ENCODE peak calls at places on chromosome 9, in ten cellular contexts. One of them, this sample, is unnamed.

GRCh38 chr9:21906878-21907277 is 87.3 kb downstream of the CDKN2A start:
- DNase-seq in HFFc6: no peak
- DNase-seq in ascending aorta: no peak
- DNase-seq in endothelial cell: no peak
- DNase-seq in AG04450: peak; percentile 42
- DNase-seq in brain microvascular endothelial cell: peak; percentile 59
- DNase-seq in Peyer's patch: no peak
- DNase-seq in cardiac fibroblast: no peak
- DNase-seq in IMR-90: peak; percentile 89
- DNase-seq in astrocyte of the spinal cord: peak; percentile 65
- DNase-seq in this sample: no peak

GRCh38 chr9:114538241-114538640 is 33.0 kb upstream of the WHRN start:
- DNase-seq in HFFc6: no peak
- DNase-seq in ascending aorta: no peak
- DNase-seq in endothelial cell: no peak
- DNase-seq in AG04450: no peak
- DNase-seq in brain microvascular endothelial cell: no peak
- DNase-seq in Peyer's patch: peak; percentile 63
- DNase-seq in cardiac fibroblast: no peak
- DNase-seq in IMR-90: no peak
- DNase-seq in astrocyte of the spinal cord: no peak
- DNase-seq in this sample: no peak

GRCh38 chr9:126049088-126049487 is 277.5 kb upstream of the MVB12B start:
- DNase-seq in HFFc6: no peak
- DNase-seq in ascending aorta: no peak
- DNase-seq in endothelial cell: peak; percentile 17
- DNase-seq in AG04450: no peak
- DNase-seq in brain microvascular endothelial cell: no peak
- DNase-seq in Peyer's patch: no peak
- DNase-seq in cardiac fibroblast: no peak
- DNase-seq in IMR-90: no peak
- DNase-seq in astrocyte of the spinal cord: no peak
- DNase-seq in this sample: no peak

GRCh38 chr9:75904364-75904763 is 13.9 kb downstream of the PCSK5 start:
- DNase-seq in HFFc6: no peak
- DNase-seq in ascending aorta: no peak
- DNase-seq in endothelial cell: no peak
- DNase-seq in AG04450: no peak
- DNase-seq in brain microvascular endothelial cell: no peak
- DNase-seq in Peyer's patch: no peak
- DNase-seq in cardiac fibroblast: no peak
- DNase-seq in IMR-90: no peak
- DNase-seq in astrocyte of the spinal cord: no peak
- DNase-seq in this sample: no peak

GRCh38 chr9:98144631-98145030 is 25.6 kb upstream of the TRIM14 start:
- DNase-seq in HFFc6: no peak
- DNase-seq in ascending aorta: no peak
- DNase-seq in endothelial cell: no peak
- DNase-seq in AG04450: no peak
- DNase-seq in brain microvascular endothelial cell: no peak
- DNase-seq in Peyer's patch: no peak
- DNase-seq in cardiac fibroblast: no peak
- DNase-seq in IMR-90: no peak
- DNase-seq in astrocyte of the spinal cord: no peak
- DNase-seq in this sample: no peak

GRCh38 chr9:129080312-129080607 is 651 bp upstream of the DOLPP1 start:
- DNase-seq in HFFc6: no peak
- DNase-seq in ascending aorta: no peak
- DNase-seq in endothelial cell: no peak
- DNase-seq in AG04450: no peak
- DNase-seq in brain microvascular endothelial cell: no peak
- DNase-seq in Peyer's patch: no peak
- DNase-seq in cardiac fibroblast: no peak
- DNase-seq in IMR-90: no peak
- DNase-seq in astrocyte of the spinal cord: no peak
- DNase-seq in this sample: no peak

GRCh38 chr9:79973627-79974026 is 401.9 kb downstream of the TLE4 start:
- DNase-seq in HFFc6: no peak
- DNase-seq in ascending aorta: no peak
- DNase-seq in endothelial cell: no peak
- DNase-seq in AG04450: no peak
- DNase-seq in brain microvascular endothelial cell: no peak
- DNase-seq in Peyer's patch: no peak
- DNase-seq in cardiac fibroblast: peak; percentile 4
- DNase-seq in IMR-90: no peak
- DNase-seq in astrocyte of the spinal cord: no peak
- DNase-seq in this sample: no peak

GRCh38 chr9:123102380-123103113 is 69.1 kb downstream of the GPR21 start:
- DNase-seq in HFFc6: peak; percentile 23
- DNase-seq in ascending aorta: no peak
- DNase-seq in endothelial cell: no peak
- DNase-seq in AG04450: peak; percentile 1
- DNase-seq in brain microvascular endothelial cell: peak; percentile 12
- DNase-seq in Peyer's patch: no peak
- DNase-seq in cardiac fibroblast: no peak
- DNase-seq in IMR-90: peak; percentile 40
- DNase-seq in astrocyte of the spinal cord: no peak
- DNase-seq in this sample: no peak

GRCh38 chr9:29394855-29395254 is 1821.6 kb upstream of the C9orf72 start:
- DNase-seq in HFFc6: no peak
- DNase-seq in ascending aorta: no peak
- DNase-seq in endothelial cell: no peak
- DNase-seq in AG04450: no peak
- DNase-seq in brain microvascular endothelial cell: no peak
- DNase-seq in Peyer's patch: no peak
- DNase-seq in cardiac fibroblast: no peak
- DNase-seq in IMR-90: no peak
- DNase-seq in astrocyte of the spinal cord: no peak
- DNase-seq in this sample: no peak

GRCh38 chr9:109653470-109653869 is 126.5 kb upstream of the PALM2AKAP2 start:
- DNase-seq in HFFc6: no peak
- DNase-seq in ascending aorta: no peak
- DNase-seq in endothelial cell: no peak
- DNase-seq in AG04450: no peak
- DNase-seq in brain microvascular endothelial cell: no peak
- DNase-seq in Peyer's patch: no peak
- DNase-seq in cardiac fibroblast: no peak
- DNase-seq in IMR-90: no peak
- DNase-seq in astrocyte of the spinal cord: no peak
- DNase-seq in this sample: no peak

GRCh38 chr9:109652112-109652511 is 127.9 kb upstream of the PALM2AKAP2 start:
- DNase-seq in HFFc6: no peak
- DNase-seq in ascending aorta: no peak
- DNase-seq in endothelial cell: no peak
- DNase-seq in AG04450: no peak
- DNase-seq in brain microvascular endothelial cell: no peak
- DNase-seq in Peyer's patch: no peak
- DNase-seq in cardiac fibroblast: no peak
- DNase-seq in IMR-90: peak; percentile 10
- DNase-seq in astrocyte of the spinal cord: peak; percentile 50
- DNase-seq in this sample: no peak

DNA sequence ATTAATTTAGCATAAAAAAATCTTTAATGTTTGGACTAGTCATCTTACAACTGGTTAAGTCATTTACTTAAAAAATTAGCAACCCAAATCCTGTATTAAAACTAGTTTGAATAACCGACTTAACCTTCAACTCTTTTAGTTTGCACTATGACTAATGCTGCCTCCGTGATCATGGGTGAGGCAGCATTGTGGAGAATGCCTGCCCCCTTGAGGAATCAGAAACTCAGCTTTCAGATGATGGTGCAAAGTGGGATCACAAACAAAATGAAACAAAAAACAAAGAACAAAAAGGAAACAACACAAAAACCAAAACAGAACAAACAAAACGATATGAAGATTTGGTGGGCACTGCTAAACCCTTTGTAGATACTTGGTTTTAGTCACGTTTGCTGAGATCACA is 127.0 kb upstream of the PALM2AKAP2 start:
- DNase-seq in HFFc6: peak; percentile 27
- DNase-seq in ascending aorta: no peak
- DNase-seq in endothelial cell: no peak
- DNase-seq in AG04450: no peak
- DNase-seq in brain microvascular endothelial cell: peak; percentile 48
- DNase-seq in Peyer's patch: no peak
- DNase-seq in cardiac fibroblast: peak; percentile 52
- DNase-seq in IMR-90: peak; percentile 16
- DNase-seq in astrocyte of the spinal cord: peak; percentile 58
- DNase-seq in this sample: no peak
- TF ChIP-seq CTCF in HFFc6: peak; percentile 69
- TF ChIP-seq CTCF in ascending aorta: peak; percentile 52
- TF ChIP-seq CTCF in endothelial cell: no peak
- TF ChIP-seq CTCF in AG04450: peak; percentile 48
- TF ChIP-seq CTCF in brain microvascular endothelial cell: peak; percentile 84
- TF ChIP-seq CTCF in Peyer's patch: no peak
- TF ChIP-seq CTCF in cardiac fibroblast: peak; percentile 63
- TF ChIP-seq CTCF in IMR-90: peak; percentile 38
- TF ChIP-seq CTCF in astrocyte of the spinal cord: peak; percentile 73
- TF ChIP-seq CTCF in this sample: peak; percentile 60

DNA sequence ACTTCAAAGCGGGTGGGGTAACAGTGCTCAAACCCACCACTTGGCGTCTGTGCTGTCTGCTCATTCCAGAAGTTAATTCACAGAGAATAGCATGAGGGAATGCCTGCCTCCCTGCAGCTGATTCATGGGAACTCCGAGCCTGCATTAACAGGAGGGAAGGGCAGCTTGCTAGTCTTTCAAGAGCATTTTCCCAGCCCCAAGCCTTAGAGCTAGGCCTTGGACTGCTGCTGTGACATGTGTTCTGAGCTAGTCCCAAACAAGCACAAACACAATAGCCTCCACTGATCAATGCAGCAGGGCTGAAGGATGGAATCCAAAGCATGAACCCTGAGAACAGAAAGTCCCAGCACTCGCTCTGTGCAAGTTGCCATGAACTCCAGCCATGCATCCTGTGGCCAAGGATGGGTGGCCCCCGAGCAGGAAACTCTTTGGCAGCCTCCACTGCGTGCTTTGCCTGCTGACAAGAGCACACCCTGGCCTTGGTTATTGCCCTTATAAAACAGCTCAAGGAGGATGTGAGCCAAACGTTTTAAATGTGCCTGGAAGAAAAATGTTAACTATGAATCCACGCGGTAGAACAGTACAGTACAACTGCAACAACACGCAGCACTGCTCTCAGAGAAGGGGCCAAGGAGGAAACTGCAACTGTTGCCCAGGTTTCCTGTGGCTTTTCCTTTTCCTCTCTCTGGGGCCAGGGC is 653.1 kb upstream of the KLF4 start:
- DNase-seq in HFFc6: peak; percentile 21
- DNase-seq in ascending aorta: peak; percentile 25
- DNase-seq in endothelial cell: peak; percentile 7
- DNase-seq in AG04450: no peak
- DNase-seq in brain microvascular endothelial cell: peak; percentile 51
- DNase-seq in Peyer's patch: peak; percentile 20
- DNase-seq in cardiac fibroblast: peak; percentile 98
- DNase-seq in IMR-90: peak; percentile 50
- DNase-seq in astrocyte of the spinal cord: peak; percentile 90
- DNase-seq in this sample: peak; percentile 87
- TF ChIP-seq CTCF in HFFc6: no peak
- TF ChIP-seq CTCF in ascending aorta: no peak
- TF ChIP-seq CTCF in endothelial cell: no peak
- TF ChIP-seq CTCF in AG04450: peak; percentile 12
- TF ChIP-seq CTCF in brain microvascular endothelial cell: peak; percentile 31
- TF ChIP-seq CTCF in Peyer's patch: no peak
- TF ChIP-seq CTCF in cardiac fibroblast: peak; percentile 30
- TF ChIP-seq CTCF in IMR-90: no peak
- TF ChIP-seq CTCF in astrocyte of the spinal cord: peak; percentile 18
- TF ChIP-seq CTCF in this sample: peak; percentile 5

DNA sequence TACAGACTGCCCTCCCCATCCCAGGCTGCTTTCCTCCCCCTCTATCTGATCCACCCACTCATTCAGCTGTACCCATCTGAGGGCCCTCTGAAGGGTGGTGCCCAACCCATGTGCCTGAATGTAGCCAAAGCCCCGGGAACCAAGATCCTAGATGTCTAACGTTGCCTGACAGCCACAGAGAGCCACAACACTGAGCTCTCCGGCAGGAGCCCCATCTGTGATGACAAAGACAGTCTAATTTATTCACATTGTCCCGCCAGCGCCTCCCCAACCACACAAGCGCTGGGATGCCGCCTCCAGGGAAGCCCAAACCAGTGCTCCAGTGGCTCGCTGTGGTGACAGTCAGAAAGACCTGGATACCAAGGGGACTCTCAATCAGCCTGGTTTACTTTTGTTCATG is 8.4 kb downstream of the IGFBPL1 start:
- DNase-seq in HFFc6: no peak
- DNase-seq in ascending aorta: no peak
- DNase-seq in endothelial cell: no peak
- DNase-seq in AG04450: no peak
- DNase-seq in brain microvascular endothelial cell: no peak
- DNase-seq in Peyer's patch: no peak
- DNase-seq in cardiac fibroblast: no peak
- DNase-seq in IMR-90: no peak
- DNase-seq in astrocyte of the spinal cord: no peak
- DNase-seq in this sample: no peak
- TF ChIP-seq CTCF in HFFc6: no peak
- TF ChIP-seq CTCF in ascending aorta: no peak
- TF ChIP-seq CTCF in endothelial cell: no peak
- TF ChIP-seq CTCF in AG04450: no peak
- TF ChIP-seq CTCF in brain microvascular endothelial cell: no peak
- TF ChIP-seq CTCF in Peyer's patch: no peak
- TF ChIP-seq CTCF in cardiac fibroblast: no peak
- TF ChIP-seq CTCF in IMR-90: no peak
- TF ChIP-seq CTCF in astrocyte of the spinal cord: no peak
- TF ChIP-seq CTCF in this sample: no peak

GRCh38 chr9:127578627-127578951 is 33.5 kb upstream of the STXBP1 start:
- DNase-seq in HFFc6: no peak
- DNase-seq in ascending aorta: no peak
- DNase-seq in endothelial cell: no peak
- DNase-seq in AG04450: no peak
- DNase-seq in brain microvascular endothelial cell: no peak
- DNase-seq in Peyer's patch: no peak
- DNase-seq in cardiac fibroblast: no peak
- DNase-seq in IMR-90: no peak
- DNase-seq in astrocyte of the spinal cord: no peak
- DNase-seq in this sample: no peak

GRCh38 chr9:127575875-127576778 is 36.0 kb upstream of the STXBP1 start:
- DNase-seq in HFFc6: no peak
- DNase-seq in ascending aorta: no peak
- DNase-seq in endothelial cell: no peak
- DNase-seq in AG04450: no peak
- DNase-seq in brain microvascular endothelial cell: no peak
- DNase-seq in Peyer's patch: no peak
- DNase-seq in cardiac fibroblast: no peak
- DNase-seq in IMR-90: no peak
- DNase-seq in astrocyte of the spinal cord: no peak
- DNase-seq in this sample: no peak

GRCh38 chr9:127572961-127573727 is 38.9 kb upstream of the STXBP1 start:
- DNase-seq in HFFc6: peak; percentile 64
- DNase-seq in ascending aorta: no peak
- DNase-seq in endothelial cell: no peak
- DNase-seq in AG04450: no peak
- DNase-seq in brain microvascular endothelial cell: peak; percentile 51
- DNase-seq in Peyer's patch: no peak
- DNase-seq in cardiac fibroblast: peak; percentile 90
- DNase-seq in IMR-90: peak; percentile 85
- DNase-seq in astrocyte of the spinal cord: peak; percentile 71
- DNase-seq in this sample: no peak

GRCh38 chr9:127570533-127571111 is 41.5 kb upstream of the STXBP1 start:
- DNase-seq in HFFc6: no peak
- DNase-seq in ascending aorta: no peak
- DNase-seq in endothelial cell: no peak
- DNase-seq in AG04450: no peak
- DNase-seq in brain microvascular endothelial cell: no peak
- DNase-seq in Peyer's patch: no peak
- DNase-seq in cardiac fibroblast: no peak
- DNase-seq in IMR-90: no peak
- DNase-seq in astrocyte of the spinal cord: no peak
- DNase-seq in this sample: no peak

GRCh38 chr9:127574089-127574921 is 37.8 kb upstream of the STXBP1 start:
- DNase-seq in HFFc6: no peak
- DNase-seq in ascending aorta: no peak
- DNase-seq in endothelial cell: no peak
- DNase-seq in AG04450: no peak
- DNase-seq in brain microvascular endothelial cell: no peak
- DNase-seq in Peyer's patch: no peak
- DNase-seq in cardiac fibroblast: peak; percentile 72
- DNase-seq in IMR-90: no peak
- DNase-seq in astrocyte of the spinal cord: peak; percentile 53
- DNase-seq in this sample: no peak
- TF ChIP-seq CTCF in HFFc6: peak; percentile 7
- TF ChIP-seq CTCF in ascending aorta: no peak
- TF ChIP-seq CTCF in endothelial cell: no peak
- TF ChIP-seq CTCF in AG04450: no peak
- TF ChIP-seq CTCF in brain microvascular endothelial cell: no peak
- TF ChIP-seq CTCF in Peyer's patch: no peak
- TF ChIP-seq CTCF in cardiac fibroblast: no peak
- TF ChIP-seq CTCF in IMR-90: no peak
- TF ChIP-seq CTCF in astrocyte of the spinal cord: no peak
- TF ChIP-seq CTCF in this sample: peak; percentile 22

This sample was measured in osteocyte.